ENCODE peak calls at places on chromosomes 11 and 22, in nine cellular contexts. One of them, this sample, is unnamed.

GRCh38 chr11:108606495-108607160 is 13.1 kb upstream of the EXPH5 start:
- DNase-seq in lower leg skin: no peak
- DNase-seq in A549: no peak
- DNase-seq in HFF-Myc: no peak
- DNase-seq in sigmoid colon: no peak
- DNase-seq in adrenal gland: no peak
- DNase-seq in cardiac fibroblast: no peak
- DNase-seq in NB4: no peak
- DNase-seq in lower lobe of right lung: no peak
- DNase-seq in this sample: no peak

GRCh38 chr11:90531001-90531400 is 308.2 kb upstream of the CHORDC1 start:
- DNase-seq in A549: no peak
- DNase-seq in cardiac fibroblast: no peak
- DNase-seq in HFF-Myc: no peak
- DNase-seq in sigmoid colon: no peak
- DNase-seq in lower leg skin: no peak
- DNase-seq in NB4: no peak
- DNase-seq in adrenal gland: no peak
- DNase-seq in lower lobe of right lung: no peak
- DNase-seq in this sample: no peak

GRCh38 chr11:63608353-63609345 is 5.6 kb downstream of the PLAAT3 start:
- DNase-seq in A549: no peak
- DNase-seq in lower lobe of right lung: no peak
- DNase-seq in HFF-Myc: no peak
- DNase-seq in adrenal gland: no peak
- DNase-seq in lower leg skin: peak
- DNase-seq in sigmoid colon: peak
- DNase-seq in NB4: no peak
- DNase-seq in cardiac fibroblast: peak
- DNase-seq in this sample: no peak

GRCh38 chr11:122068096-122068495 is 47.9 kb downstream of the BLID start:
- DNase-seq in NB4: no peak
- DNase-seq in lower lobe of right lung: no peak
- DNase-seq in sigmoid colon: no peak
- DNase-seq in A549: no peak
- DNase-seq in adrenal gland: no peak
- DNase-seq in cardiac fibroblast: no peak
- DNase-seq in lower leg skin: no peak
- DNase-seq in HFF-Myc: no peak
- DNase-seq in this sample: no peak

GRCh38 chr11:122226810-122227379 is 110.9 kb upstream of the BLID start:
- DNase-seq in lower lobe of right lung: no peak
- DNase-seq in adrenal gland: no peak
- DNase-seq in cardiac fibroblast: peak
- DNase-seq in NB4: no peak
- DNase-seq in sigmoid colon: no peak
- DNase-seq in lower leg skin: no peak
- DNase-seq in A549: no peak
- DNase-seq in HFF-Myc: peak
- DNase-seq in this sample: no peak

GRCh38 chr11:116170526-116171120 is 602.2 kb downstream of the BUD13 start:
- DNase-seq in sigmoid colon: no peak
- DNase-seq in HFF-Myc: no peak
- DNase-seq in lower leg skin: peak
- DNase-seq in A549: no peak
- DNase-seq in lower lobe of right lung: no peak
- DNase-seq in cardiac fibroblast: no peak
- DNase-seq in adrenal gland: no peak
- DNase-seq in NB4: peak
- DNase-seq in this sample: no peak

GRCh38 chr22:39470462-39471335 is 13.9 kb downstream of the MGAT3 start:
- DNase-seq in A549: no peak
- DNase-seq in NB4: no peak
- DNase-seq in adrenal gland: no peak
- DNase-seq in sigmoid colon: no peak
- DNase-seq in HFF-Myc: no peak
- DNase-seq in lower lobe of right lung: no peak
- DNase-seq in lower leg skin: no peak
- DNase-seq in cardiac fibroblast: no peak
- DNase-seq in this sample: no peak

GRCh38 chr11:121367434-121367833 is 74.9 kb downstream of the SC5D start:
- DNase-seq in adrenal gland: no peak
- DNase-seq in A549: no peak
- DNase-seq in lower lobe of right lung: no peak
- DNase-seq in HFF-Myc: no peak
- DNase-seq in sigmoid colon: no peak
- DNase-seq in cardiac fibroblast: peak
- DNase-seq in NB4: peak
- DNase-seq in lower leg skin: no peak
- DNase-seq in this sample: no peak

GRCh38 chr22:20645954-20646353 is 128.0 kb upstream of the SERPIND1 start:
- DNase-seq in lower lobe of right lung: no peak
- DNase-seq in cardiac fibroblast: no peak
- DNase-seq in adrenal gland: no peak
- DNase-seq in A549: no peak
- DNase-seq in sigmoid colon: no peak
- DNase-seq in HFF-Myc: no peak
- DNase-seq in lower leg skin: peak
- DNase-seq in NB4: no peak
- DNase-seq in this sample: no peak

GRCh38 chr11:17792161-17792560 is 57.6 kb downstream of the KCNC1 start:
- DNase-seq in HFF-Myc: no peak
- DNase-seq in adrenal gland: no peak
- DNase-seq in lower leg skin: no peak
- DNase-seq in lower lobe of right lung: no peak
- DNase-seq in cardiac fibroblast: no peak
- DNase-seq in A549: no peak
- DNase-seq in sigmoid colon: no peak
- DNase-seq in NB4: no peak
- DNase-seq in this sample: no peak

GRCh38 chr11:107457558-107458271 is at the start of gene CWF19L2:
- DNase-seq in A549: peak
- DNase-seq in sigmoid colon: peak
- DNase-seq in cardiac fibroblast: peak
- DNase-seq in NB4: peak
- DNase-seq in HFF-Myc: peak
- DNase-seq in lower leg skin: peak
- DNase-seq in adrenal gland: peak
- DNase-seq in lower lobe of right lung: peak
- DNase-seq in this sample: peak
- TF ChIP-seq CTCF in A549: no peak
- TF ChIP-seq CTCF in sigmoid colon: peak
- TF ChIP-seq CTCF in cardiac fibroblast: no peak
- TF ChIP-seq CTCF in NB4: no peak
- TF ChIP-seq CTCF in HFF-Myc: no peak
- TF ChIP-seq CTCF in lower leg skin: no peak
- TF ChIP-seq CTCF in adrenal gland: peak
- TF ChIP-seq CTCF in lower lobe of right lung: no peak
- TF ChIP-seq CTCF in this sample: no peak

GRCh38 chr11:66494935-66495334 is 14.7 kb downstream of the DPP3 start:
- DNase-seq in cardiac fibroblast: no peak
- DNase-seq in HFF-Myc: no peak
- DNase-seq in sigmoid colon: no peak
- DNase-seq in lower leg skin: no peak
- DNase-seq in NB4: no peak
- DNase-seq in lower lobe of right lung: no peak
- DNase-seq in adrenal gland: no peak
- DNase-seq in A549: no peak
- DNase-seq in this sample: no peak

GRCh38 chr11:66497206-66497605 is 13.2 kb upstream of the BBS1 start:
- DNase-seq in cardiac fibroblast: no peak
- DNase-seq in A549: no peak
- DNase-seq in lower lobe of right lung: no peak
- DNase-seq in lower leg skin: no peak
- DNase-seq in HFF-Myc: no peak
- DNase-seq in NB4: no peak
- DNase-seq in sigmoid colon: no peak
- DNase-seq in adrenal gland: no peak
- DNase-seq in this sample: no peak

GRCh38 chr11:66494458-66494857 is 14.2 kb downstream of the DPP3 start:
- DNase-seq in lower lobe of right lung: no peak
- DNase-seq in HFF-Myc: no peak
- DNase-seq in NB4: no peak
- DNase-seq in cardiac fibroblast: no peak
- DNase-seq in sigmoid colon: no peak
- DNase-seq in adrenal gland: no peak
- DNase-seq in A549: no peak
- DNase-seq in lower leg skin: no peak
- DNase-seq in this sample: no peak

GRCh38 chr11:66493124-66493523 is 12.9 kb downstream of the DPP3 start:
- DNase-seq in A549: no peak
- DNase-seq in lower leg skin: no peak
- DNase-seq in sigmoid colon: no peak
- DNase-seq in HFF-Myc: no peak
- DNase-seq in cardiac fibroblast: no peak
- DNase-seq in lower lobe of right lung: no peak
- DNase-seq in adrenal gland: no peak
- DNase-seq in NB4: no peak
- DNase-seq in this sample: no peak

DNA sequence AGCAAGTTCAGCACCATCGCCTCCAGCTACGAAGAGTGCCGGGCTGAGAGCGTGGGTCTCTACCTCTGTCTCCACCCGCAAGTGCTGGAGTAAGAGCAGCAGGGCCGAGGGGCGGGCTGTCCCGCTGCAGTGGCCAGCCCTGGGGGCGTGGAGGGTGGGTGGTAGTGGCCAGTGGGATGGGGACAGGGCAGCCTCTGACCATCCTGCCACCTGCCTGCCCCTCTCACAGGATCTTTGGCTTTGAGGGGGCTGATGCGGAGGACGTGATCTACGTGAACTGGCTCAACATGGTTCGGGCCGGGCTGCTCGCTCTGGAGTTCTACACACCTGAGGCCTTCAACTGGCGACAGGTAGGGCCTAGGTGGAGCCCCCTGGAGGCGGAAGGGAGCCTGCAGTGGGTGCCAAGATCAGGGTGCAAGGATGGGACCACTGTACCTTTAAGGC is 15.0 kb upstream of the BBS1 start:
- DNase-seq in lower leg skin: no peak
- DNase-seq in adrenal gland: no peak
- DNase-seq in sigmoid colon: no peak
- DNase-seq in lower lobe of right lung: no peak
- DNase-seq in A549: no peak
- DNase-seq in HFF-Myc: no peak
- DNase-seq in cardiac fibroblast: no peak
- DNase-seq in NB4: no peak
- DNase-seq in this sample: no peak
- TF ChIP-seq CTCF in lower leg skin: no peak
- TF ChIP-seq CTCF in adrenal gland: no peak
- TF ChIP-seq CTCF in sigmoid colon: no peak
- TF ChIP-seq CTCF in lower lobe of right lung: no peak
- TF ChIP-seq CTCF in A549: no peak
- TF ChIP-seq CTCF in HFF-Myc: peak
- TF ChIP-seq CTCF in cardiac fibroblast: peak
- TF ChIP-seq CTCF in NB4: peak
- TF ChIP-seq CTCF in this sample: no peak

DNA sequence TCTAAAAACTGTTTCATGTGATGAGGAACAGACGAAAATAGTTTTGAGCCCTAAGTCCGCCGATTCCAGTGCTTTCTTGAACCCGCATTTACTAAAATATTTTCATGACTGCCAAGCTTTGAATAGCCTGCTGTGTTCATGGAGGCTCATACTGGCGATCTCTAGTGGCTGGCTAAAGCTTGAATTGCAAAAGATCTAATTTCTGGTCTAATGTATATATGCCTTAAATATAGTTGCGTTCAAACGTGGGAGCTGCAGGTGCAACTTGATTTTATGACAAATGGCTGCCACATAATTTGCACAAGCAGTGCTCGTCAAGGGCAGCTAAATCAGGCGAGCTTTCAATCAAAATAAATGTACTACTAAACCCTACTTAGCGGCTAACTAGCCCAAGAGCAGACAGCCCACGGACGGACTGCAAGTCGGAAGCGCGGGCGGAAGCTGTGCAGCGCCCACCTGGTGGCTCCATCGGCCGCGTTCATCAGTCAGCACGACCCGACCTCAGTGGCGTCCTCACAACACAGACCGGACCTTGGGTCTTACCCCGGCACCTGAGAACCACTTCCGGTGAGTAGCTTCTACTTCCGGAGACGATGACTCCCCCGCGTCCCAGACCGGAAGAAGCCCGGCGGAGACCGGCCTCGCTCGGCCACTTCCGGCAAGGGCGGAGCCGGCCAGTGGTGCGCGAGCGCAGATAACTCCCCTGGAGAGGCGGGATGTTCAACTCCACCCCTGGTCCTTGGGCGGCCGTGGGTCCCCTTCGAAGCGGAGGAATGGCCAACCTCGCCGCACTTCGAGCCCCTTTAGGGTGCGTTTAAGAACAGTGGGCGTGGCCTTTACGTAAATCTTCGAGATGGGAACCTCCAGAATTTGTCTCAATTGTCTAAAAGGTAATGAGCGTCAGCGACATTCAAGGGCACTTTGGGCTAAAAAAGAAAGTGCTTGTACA is 6.1 kb downstream of the RPL27A start:
- DNase-seq in lower lobe of right lung: peak
- DNase-seq in sigmoid colon: peak
- DNase-seq in lower leg skin: peak
- DNase-seq in adrenal gland: peak
- DNase-seq in HFF-Myc: peak
- DNase-seq in NB4: peak
- DNase-seq in A549: peak
- DNase-seq in cardiac fibroblast: peak
- DNase-seq in this sample: peak
- TF ChIP-seq CTCF in lower lobe of right lung: no peak
- TF ChIP-seq CTCF in sigmoid colon: no peak
- TF ChIP-seq CTCF in lower leg skin: no peak
- TF ChIP-seq CTCF in adrenal gland: no peak
- TF ChIP-seq CTCF in HFF-Myc: no peak
- TF ChIP-seq CTCF in NB4: no peak
- TF ChIP-seq CTCF in A549: peak
- TF ChIP-seq CTCF in cardiac fibroblast: peak
- TF ChIP-seq CTCF in this sample: no peak

GRCh38 chr11:69445131-69445470 is 36.4 kb upstream of the LINC01488 start:
- DNase-seq in sigmoid colon: no peak
- DNase-seq in NB4: peak
- DNase-seq in A549: no peak
- DNase-seq in adrenal gland: peak
- DNase-seq in lower leg skin: no peak
- DNase-seq in lower lobe of right lung: no peak
- DNase-seq in HFF-Myc: no peak
- DNase-seq in cardiac fibroblast: no peak
- DNase-seq in this sample: no peak

GRCh38 chr11:69446108-69446507 is 35.4 kb upstream of the LINC01488 start:
- DNase-seq in lower lobe of right lung: no peak
- DNase-seq in HFF-Myc: no peak
- DNase-seq in adrenal gland: peak
- DNase-seq in NB4: peak
- DNase-seq in A549: no peak
- DNase-seq in lower leg skin: no peak
- DNase-seq in sigmoid colon: no peak
- DNase-seq in cardiac fibroblast: peak
- DNase-seq in this sample: no peak

GRCh38 chr11:69443968-69444364 is 37.5 kb upstream of the LINC01488 start:
- DNase-seq in A549: no peak
- DNase-seq in NB4: no peak
- DNase-seq in HFF-Myc: no peak
- DNase-seq in adrenal gland: no peak
- DNase-seq in lower leg skin: no peak
- DNase-seq in lower lobe of right lung: no peak
- DNase-seq in cardiac fibroblast: peak
- DNase-seq in sigmoid colon: no peak
- DNase-seq in this sample: no peak

GRCh38 chr11:69443138-69443967 is 38.1 kb upstream of the LINC01488 start:
- DNase-seq in HFF-Myc: peak
- DNase-seq in sigmoid colon: peak
- DNase-seq in adrenal gland: peak
- DNase-seq in cardiac fibroblast: peak
- DNase-seq in A549: peak
- DNase-seq in lower leg skin: peak
- DNase-seq in NB4: peak
- DNase-seq in lower lobe of right lung: peak
- DNase-seq in this sample: peak

GRCh38 chr11:69444381-69445130 is 36.9 kb upstream of the LINC01488 start:
- DNase-seq in cardiac fibroblast: peak
- DNase-seq in A549: no peak
- DNase-seq in adrenal gland: peak
- DNase-seq in lower lobe of right lung: peak
- DNase-seq in sigmoid colon: peak
- DNase-seq in lower leg skin: no peak
- DNase-seq in NB4: peak
- DNase-seq in HFF-Myc: peak
- DNase-seq in this sample: peak
- TF ChIP-seq CTCF in cardiac fibroblast: peak
- TF ChIP-seq CTCF in A549: peak
- TF ChIP-seq CTCF in adrenal gland: no peak
- TF ChIP-seq CTCF in lower lobe of right lung: peak
- TF ChIP-seq CTCF in sigmoid colon: no peak
- TF ChIP-seq CTCF in lower leg skin: no peak
- TF ChIP-seq CTCF in NB4: peak
- TF ChIP-seq CTCF in HFF-Myc: peak
- TF ChIP-seq CTCF in this sample: peak

This sample was measured in mesothelial cell of epicardium.